ENCODE peak calls at places on chromosomes 11 and 22, in nine cellular contexts. U is fibroblast of the conjunctiva, H is AG08396, R is fibroblast of villous mesenchyme, V is sigmoid colon, M is hepatic stellate cell, X is IMR-90, B is immature natural killer cell, W is neuronal stem cell. Z is an unnamed sample.

GRCh38 chr11:123587044-123587443 is 67.4 kb downstream of the SCN3B start:
- DNase-seq in W (no peak), M (peak), B (no peak), V (no peak), U (no peak), R (no peak), X (no peak), H (no peak), Z (no peak)

GRCh38 chr11:67043572-67044329 is 12.9 kb upstream of the RHOD start:
- DNase-seq in X (peak), R (no peak), V (no peak), H (no peak), B (no peak), W (no peak), U (no peak), M (no peak), Z (no peak)

GRCh38 chr11:1227551-1228182 is 4.8 kb downstream of the MUC5B start:
- DNase-seq in U (no peak), R (no peak), M (no peak), B (no peak), V (peak), X (no peak), H (no peak), W (no peak), Z (no peak)

GRCh38 chr11:117143871-117144476 is at the start of gene PAFAH1B2:
- DNase-seq in M (peak), W (peak), X (peak), R (peak), V (peak), H (peak), B (peak), U (peak), Z (peak)

GRCh38 chr22:26398741-26399153 is 30.3 kb upstream of the ASPHD2 start:
- DNase-seq in X (peak), U (peak), B (peak), M (peak), W (peak), V (peak), H (peak), R (peak), Z (no peak)

GRCh38 chr11:114134870-114135269 is 75.4 kb downstream of the ZBTB16 start:
- DNase-seq in V (no peak), W (no peak), M (peak), U (peak), B (no peak), R (peak), H (no peak), X (peak), Z (no peak)

GRCh38 chr11:64867748-64868462 is 10.5 kb downstream of the EHD1 start:
- DNase-seq in U (no peak), M (no peak), W (no peak), X (no peak), H (no peak), V (no peak), R (no peak), B (no peak), Z (no peak)

GRCh38 chr11:71207996-71208774 is 44.2 kb downstream of the SHANK2 start:
- DNase-seq in X (no peak), M (no peak), W (no peak), H (no peak), B (no peak), U (no peak), R (no peak), V (peak), Z (no peak)

GRCh38 chr22:44089717-44090570 is 65.8 kb downstream of the PARVB start:
- DNase-seq in V (peak), W (no peak), M (no peak), X (no peak), H (no peak), B (no peak), R (peak), U (no peak), Z (no peak)

Z was measured in putamen.